ENCODE peak calls at places on chromosome 1, in nine cellular contexts. N is ovary, T is PC-9, F is lower lobe of right lung, L is OCI-LY7, D is esophagus muscularis mucosa, P is tibial nerve, X is heart left ventricle, K is pancreas. W is an unnamed sample. For H3K9me3, the result is how much of the 10 kb centered on the place peaks cover.

GRCh38 chr1:44318097-44319088 is 36.7 kb downstream of the ERI3 start:
- DNase-seq in L (peak), K (no peak), F (no peak), N (no peak), T (peak), D (no peak), P (peak), X (no peak), W (peak)

GRCh38 chr1:109799445-109799844 is 35.7 kb upstream of the EPS8L3 start:
- DNase-seq in X (no peak), P (no peak), K (no peak), T (no peak), N (no peak), L (no peak), F (no peak), D (no peak), W (no peak)

GRCh38 chr1:172960454-172961208 is 90.1 kb downstream of the TNFSF18 start:
- DNase-seq in L (no peak), F (no peak), D (no peak), P (no peak), T (no peak), K (no peak), X (no peak), N (no peak), W (no peak)

GRCh38 chr1:65050735-65051134 is 84.4 kb upstream of the JAK1 start:
- DNase-seq in F (no peak), N (no peak), X (no peak), P (no peak), T (no peak), D (no peak), L (no peak), K (no peak), W (no peak)

GRCh38 chr1:185402930-185403329 is 85.9 kb upstream of the IVNS1ABP start:
- DNase-seq in L (no peak), F (peak), K (no peak), P (no peak), N (no peak), X (no peak), T (no peak), D (no peak), W (no peak)

GRCh38 chr1:233624289-233624688 is 10.4 kb downstream of the KCNK1 start:
- DNase-seq in P (no peak), X (no peak), K (no peak), T (no peak), L (no peak), N (no peak), F (no peak), D (no peak), W (no peak)

GRCh38 chr1:110542730-110543129 is 23.8 kb upstream of the KCNA10 start:
- DNase-seq in X (no peak), P (no peak), K (no peak), T (no peak), D (no peak), L (peak), N (no peak), F (no peak), W (no peak)

GRCh38 chr1:26477446-26478152 is 5.4 kb downstream of the HMGN2 start:
- DNase-seq in X (no peak), T (no peak), F (no peak), N (no peak), L (peak), K (no peak), D (no peak), P (no peak), W (no peak)

GRCh38 chr1:39076799-39077148 is 50.6 kb downstream of the NDUFS5 start:
- DNase-seq in L (no peak), K (no peak), P (no peak), T (no peak), X (no peak), F (no peak), N (no peak), D (no peak), W (no peak)

GRCh38 chr1:231926933-231927332 is 300.3 kb downstream of the DISC1 start:
- DNase-seq in D (no peak), L (no peak), F (no peak), P (no peak), X (no peak), N (no peak), K (no peak), T (no peak), W (no peak)

GRCh38 chr1:44985747-44986359 is 542 bp downstream of the EIF2B3 start:
- DNase-seq in K (no peak), N (no peak), T (no peak), F (no peak), X (no peak), L (no peak), P (no peak), D (no peak), W (peak)

GRCh38 chr1:23854568-23854967 is 13.5 kb downstream of the FUCA1 start:
- DNase-seq in P (no peak), K (no peak), F (no peak), X (no peak), D (no peak), L (peak), T (no peak), N (no peak), W (no peak)

GRCh38 chr1:151513626-151514101 is 2.5 kb downstream of the CGN start:
- DNase-seq in K (peak), N (no peak), F (peak), D (no peak), T (peak), L (peak), P (no peak), X (no peak), W (no peak)

GRCh38 chr1:153881764-153882163 is 41.0 kb downstream of the GATAD2B start:
- DNase-seq in F (no peak), T (no peak), L (no peak), K (no peak), P (no peak), X (no peak), D (no peak), N (peak), W (no peak)

GRCh38 chr1:205430631-205431305 is 8.9 kb upstream of the LEMD1 start:
- DNase-seq in L (peak), T (peak), X (peak), D (no peak), P (peak), K (peak), F (peak), N (peak), W (no peak)

GRCh38 chr1:207001492-207002245 is 30.9 kb downstream of the C1orf116 start:
- DNase-seq in F (no peak), D (peak), X (no peak), P (no peak), K (no peak), L (no peak), N (no peak), T (peak), W (no peak)

GRCh38 chr1:158564608-158565007 is 5.8 kb downstream of the OR6P1 start:
- DNase-seq in F (no peak), X (no peak), N (no peak), D (no peak), K (no peak), P (no peak), L (peak), T (no peak), W (no peak)

DNA sequence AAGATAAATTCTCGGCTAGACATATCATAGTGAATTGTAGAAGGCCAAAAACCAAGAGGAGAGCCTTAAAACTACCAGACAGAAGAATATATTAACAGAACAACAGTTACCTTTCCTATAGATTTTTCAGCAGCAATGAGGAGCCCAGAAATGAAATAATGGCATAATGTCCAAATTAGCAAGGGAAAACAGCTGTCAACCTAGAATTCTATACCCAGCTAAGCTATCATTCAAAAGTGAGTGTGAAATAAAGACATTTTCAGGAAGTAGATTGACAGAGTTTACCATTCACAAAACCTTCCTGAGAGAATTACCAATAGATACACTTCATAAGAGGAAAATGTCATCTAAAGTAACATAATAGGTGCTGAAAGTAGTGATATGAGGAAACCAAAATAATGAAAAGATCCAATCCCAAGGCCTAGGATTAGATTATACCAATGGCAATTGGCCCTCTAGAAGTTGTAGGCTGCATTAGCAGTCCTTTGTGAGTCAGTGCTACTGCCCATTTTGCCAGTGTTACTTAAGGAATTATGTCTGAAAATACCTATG is 34.5 kb downstream of the OBSCN start:
- DNase-seq in P (no peak), F (no peak), N (no peak), X (no peak), K (no peak), T (no peak), L (peak), D (no peak), W (no peak)
- H3K9me3 ChIP-seq in P (under half), F (under half), N (under half), X (under half), K (under half), T (under half), L (half or more), D (under half), W (under half)

DNA sequence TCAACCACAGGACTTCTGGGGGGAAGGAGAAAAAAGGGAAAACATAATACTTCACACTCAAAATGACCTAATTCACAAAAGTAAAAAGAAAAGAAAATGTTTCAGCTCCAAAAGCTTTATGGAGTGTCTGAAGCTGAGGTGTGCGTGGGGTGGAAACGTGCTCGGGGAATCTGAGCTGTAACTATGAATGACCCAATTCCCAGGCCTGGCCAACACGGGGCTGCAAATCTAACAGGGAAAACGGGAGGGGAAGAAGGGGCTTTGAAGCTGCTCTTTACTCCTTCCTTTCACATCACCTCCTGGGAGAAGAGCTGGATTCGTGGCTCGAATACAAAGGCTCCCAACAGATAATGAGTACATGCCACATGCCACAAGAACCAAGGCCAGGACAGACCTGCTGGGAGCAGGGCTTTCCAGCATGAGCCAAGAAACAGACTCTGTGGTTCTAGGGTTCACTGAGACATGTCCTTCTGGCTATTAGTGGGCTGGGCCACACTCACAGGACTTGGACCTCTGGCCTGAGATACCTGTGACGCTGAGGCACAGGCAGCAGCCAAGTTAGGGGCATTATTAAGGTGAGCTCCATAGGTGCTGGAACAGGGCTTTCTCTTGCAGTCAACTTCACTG is 51.5 kb downstream of the SLC66A1 start:
- DNase-seq in P (no peak), T (no peak), D (no peak), N (no peak), F (no peak), X (no peak), L (no peak), K (peak), W (no peak)
- H3K27ac ChIP-seq in P (peak), T (no peak), D (peak), N (no peak), F (peak), X (no peak), L (no peak), K (no peak), W (no peak)

GRCh38 chr1:160025314-160025713 is 6.5 kb downstream of the PIGM start:
- DNase-seq in D (no peak), X (no peak), L (no peak), K (no peak), F (no peak), P (no peak), T (no peak), N (no peak), W (no peak)
- TF ChIP-seq CTCF in D (no peak), X (no peak), L (no peak), K (no peak), F (no peak), P (no peak), T (no peak), N (no peak), W (no peak)

GRCh38 chr1:2951856-2952255 is 69.4 kb upstream of the ACTRT2 start:
- DNase-seq in N (no peak), P (no peak), D (no peak), L (no peak), K (peak), T (no peak), X (peak), F (peak), W (no peak)

GRCh38 chr1:2952992-2953391 is 68.3 kb upstream of the ACTRT2 start:
- DNase-seq in L (no peak), T (no peak), X (no peak), F (peak), D (no peak), P (no peak), K (peak), N (no peak), W (no peak)

GRCh38 chr1:2955652-2956051 is 65.6 kb upstream of the ACTRT2 start:
- DNase-seq in P (no peak), D (no peak), T (no peak), K (peak), L (no peak), N (no peak), F (peak), X (peak), W (no peak)

GRCh38 chr1:2952371-2952770 is 68.9 kb upstream of the ACTRT2 start:
- DNase-seq in K (peak), L (no peak), P (no peak), T (no peak), D (no peak), F (peak), N (no peak), X (peak), W (no peak)

DNA sequence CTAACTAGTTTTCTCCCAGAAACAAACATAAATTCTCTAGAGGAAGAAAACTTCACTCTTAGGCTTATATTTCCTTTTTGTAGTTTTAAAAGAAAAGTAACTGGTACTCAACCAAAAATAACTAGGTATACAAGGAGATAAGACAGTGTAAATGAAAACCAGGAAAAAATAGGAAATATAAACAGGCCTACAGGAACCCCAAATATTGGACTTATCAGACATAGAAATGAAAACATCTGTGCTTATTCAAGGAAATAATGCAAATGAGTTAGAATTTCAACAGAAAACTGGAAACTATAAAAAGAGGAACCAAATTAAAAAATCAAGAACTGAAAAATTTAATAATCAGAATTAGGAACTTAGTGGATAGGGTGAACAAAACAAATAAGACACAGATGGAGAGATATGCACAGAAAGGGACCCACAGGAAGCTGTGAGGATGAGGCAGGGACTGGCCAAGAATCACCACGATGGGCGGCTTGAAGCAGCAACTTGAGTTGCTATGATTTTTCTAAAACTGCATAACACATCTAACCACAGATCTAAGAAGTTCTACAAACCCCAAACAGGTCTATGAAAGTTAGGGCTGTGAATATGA is 67.5 kb upstream of the ACTRT2 start:
- DNase-seq in P (no peak), T (no peak), L (peak), F (peak), N (no peak), D (no peak), X (no peak), K (no peak), W (no peak)
- H3K9me3 ChIP-seq in P (under half), T (under half), L (under half), F (under half), N (under half), D (under half), X (under half), K (under half), W (half or more)

GRCh38 chr1:13703558-13704485 is 3.8 kb downstream of the PRDM2 start:
- DNase-seq in D (no peak), T (no peak), X (no peak), L (no peak), N (no peak), K (no peak), P (no peak), F (no peak), W (no peak)
- H3K27ac ChIP-seq in D (no peak), T (no peak), X (no peak), L (peak), N (no peak), K (no peak), P (no peak), F (no peak), W (no peak)

GRCh38 chr1:203776636-203777035 is 11.7 kb downstream of the LAX1 start:
- DNase-seq in D (no peak), L (peak), N (no peak), K (no peak), T (no peak), X (no peak), P (no peak), F (no peak), W (no peak)
- TF ChIP-seq CTCF in D (no peak), L (peak), N (no peak), K (no peak), T (no peak), X (no peak), P (peak), F (no peak), W (peak)

DNA sequence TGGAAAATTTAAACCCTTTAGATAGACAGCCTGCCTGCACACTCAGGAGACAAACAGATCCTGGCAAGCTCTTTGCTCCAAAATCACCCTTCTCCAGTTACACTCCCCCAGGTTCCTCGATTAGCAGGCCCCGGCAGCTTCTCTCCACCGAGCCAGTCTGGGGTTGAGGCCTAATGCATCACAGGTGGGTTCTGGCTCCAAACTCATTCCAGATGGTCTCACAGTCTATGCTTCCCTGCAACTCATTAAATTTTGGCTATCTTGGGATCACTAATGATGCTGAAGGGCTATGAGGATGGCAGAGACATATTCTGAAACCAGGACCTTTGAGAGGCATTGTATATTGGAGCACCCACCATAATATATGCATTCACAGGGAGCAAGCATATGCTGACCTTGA is 559.8 kb upstream of the USP24 start:
- DNase-seq in L (no peak), D (no peak), F (no peak), P (no peak), N (no peak), X (no peak), T (no peak), K (no peak), W (no peak)
- H3K9me3 ChIP-seq in L (under half), D (under half), F (under half), P (under half), N (under half), X (under half), T (under half), K (under half), W (under half)

W was measured in AG04450.